ENCODE peak calls at places on chromosome 9, in four cellular contexts. V is GM12878, I is K562, F is IMR-90. G is an unnamed sample.

GRCh38 chr9:36934478-36935065 is 99.5 kb downstream of the PAX5 start:
- DNase-seq in V (no peak), I (no peak), F (no peak), G (no peak)

GRCh38 chr9:91589101-91589553 is 165.5 kb upstream of the NFIL3 start:
- DNase-seq in V (peak), I (no peak), F (peak), G (no peak)

GRCh38 chr9:131402073-131402472 is 8.2 kb downstream of the PRRC2B start:
- DNase-seq in V (no peak), I (no peak), F (peak), G (no peak)

GRCh38 chr9:90642570-90643539 is at the start of gene DIRAS2:
- DNase-seq in V (no peak), I (no peak), F (peak), G (peak)

GRCh38 chr9:111937781-111938426 is 41.3 kb downstream of the UGCG start:
- DNase-seq in V (peak), I (no peak), F (peak), G (peak)

GRCh38 chr9:98792096-98792490 is 4.3 kb downstream of the ANKS6 start:
- DNase-seq in V (no peak), I (no peak), F (no peak), G (no peak)

GRCh38 chr9:113155911-113156559 is 5.2 kb downstream of the SLC31A2 start:
- DNase-seq in V (no peak), I (no peak), F (no peak), G (no peak)

GRCh38 chr9:81829201-81829882 is 98.9 kb upstream of the SPATA31D4 start:
- DNase-seq in V (no peak), I (no peak), F (peak), G (no peak)

GRCh38 chr9:113636165-113636564 is 172.6 kb downstream of the RGS3 start:
- DNase-seq in V (no peak), I (no peak), F (peak), G (no peak)

GRCh38 chr9:98168952-98169488 is 23.4 kb downstream of the CORO2A start:
- DNase-seq in V (peak), I (peak), F (peak), G (no peak)

GRCh38 chr9:110328763-110329162 is 8.9 kb downstream of the TXNDC8 start:
- DNase-seq in V (no peak), I (no peak), F (no peak), G (no peak)

GRCh38 chr9:35195683-35196082 is 33.9 kb downstream of the UNC13B start:
- DNase-seq in V (no peak), I (peak), F (peak), G (no peak)

GRCh38 chr9:109109962-109110325 is 9.8 kb downstream of the TMEM245 start:
- DNase-seq in V (no peak), I (no peak), F (no peak), G (peak)

GRCh38 chr9:94912700-94913249 is 186.3 kb downstream of the AOPEP start:
- DNase-seq in V (no peak), I (no peak), F (peak), G (no peak)

GRCh38 chr9:114370251-114370984 is 17.4 kb downstream of the AKNA start:
- DNase-seq in V (no peak), I (no peak), F (no peak), G (no peak)

GRCh38 chr9:122028089-122028488 is 65.0 kb downstream of the TTLL11 start:
- DNase-seq in V (no peak), I (no peak), F (no peak), G (no peak)

GRCh38 chr9:72583370-72583769 is 62.0 kb downstream of the TMC1 start:
- DNase-seq in V (no peak), I (no peak), F (no peak), G (peak)

DNA sequence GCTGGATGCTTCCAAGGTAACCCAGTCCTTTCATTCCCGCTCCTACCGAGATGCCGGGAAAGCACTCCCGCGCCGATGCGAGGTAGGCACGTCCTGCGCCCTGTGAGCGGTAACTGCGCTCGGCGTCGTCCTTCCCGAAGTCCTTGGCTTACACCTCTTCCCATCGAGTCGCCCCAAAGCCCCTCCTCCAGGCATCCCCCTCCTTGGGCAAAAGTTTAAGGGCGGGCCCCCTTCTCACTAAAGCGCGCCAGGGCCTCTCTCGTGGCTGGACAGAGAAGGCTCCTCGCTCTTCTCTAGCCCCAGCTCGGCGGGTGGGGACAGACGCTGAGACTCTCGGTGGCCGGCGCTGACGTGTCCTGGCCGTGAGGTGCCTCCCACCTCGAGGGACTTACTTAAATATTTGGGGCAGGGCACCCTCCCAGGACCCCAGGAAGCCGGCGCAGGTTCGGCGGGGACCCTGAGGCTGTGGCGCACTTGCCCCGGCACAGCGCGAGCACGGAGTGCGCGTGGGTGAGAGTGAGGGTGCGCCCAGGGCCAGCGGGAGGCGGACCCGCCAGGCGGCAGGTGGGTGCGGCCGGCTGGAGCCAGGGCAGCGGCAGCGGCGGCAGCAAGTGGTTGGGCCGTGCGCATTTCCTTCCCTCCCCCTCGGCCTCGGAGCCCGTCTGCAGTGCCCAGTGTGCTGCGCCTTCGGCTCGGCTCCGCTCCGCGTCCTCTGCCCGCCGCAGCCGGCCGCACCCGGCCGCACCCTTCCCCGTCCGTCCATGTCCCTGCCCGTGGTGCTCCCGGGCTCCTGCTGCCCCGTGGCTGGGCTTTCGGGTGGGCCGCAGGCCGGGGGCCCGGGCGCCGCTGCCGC is at the start of gene ENTREP1:
- DNase-seq in V (no peak), I (no peak), F (no peak), G (peak)
- TF ChIP-seq FOS in V (no peak), I (no peak), F (no peak), G (no peak)

GRCh38 chr9:137226338-137227056 is 805 bp upstream of the RNF224 start:
- DNase-seq in V (no peak), I (no peak), F (no peak), G (no peak)
- TF ChIP-seq POLR2A in V (peak), I (no peak), F (no peak), G (no peak)

DNA sequence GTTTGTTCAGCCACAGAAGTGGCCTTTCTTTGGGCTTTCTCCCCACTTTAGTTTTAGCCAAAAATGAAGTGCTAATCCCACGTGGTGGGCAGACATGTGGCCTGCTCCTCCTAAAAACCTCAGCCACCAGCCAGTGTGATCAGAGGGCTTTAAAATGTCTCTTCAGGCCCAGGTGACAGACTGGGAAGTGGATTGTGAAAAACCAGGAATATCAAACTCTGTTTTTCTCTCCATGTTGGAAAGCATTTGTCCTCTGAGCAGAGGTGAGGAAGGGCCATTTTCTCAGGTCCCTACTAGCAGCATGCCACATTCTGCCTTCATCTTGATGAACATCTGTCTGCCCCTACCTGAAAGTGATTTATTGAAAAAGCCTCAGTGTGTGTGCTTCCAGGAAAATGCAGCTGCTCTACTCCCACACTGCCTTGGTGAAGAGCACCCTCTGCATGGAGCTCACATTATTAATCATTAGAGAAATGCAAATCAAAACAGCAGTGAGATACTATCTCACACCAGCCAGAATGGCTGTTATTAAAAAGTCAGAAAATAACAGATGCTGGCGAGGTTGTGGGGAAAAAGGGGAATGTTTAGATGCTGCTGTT is 181.2 kb upstream of the DMAC1 start:
- DNase-seq in V (no peak), I (no peak), F (no peak), G (no peak)
- TF ChIP-seq FOS in V (no peak), I (no peak), F (no peak), G (no peak)

GRCh38 chr9:127599550-127599891 is 12.6 kb upstream of the STXBP1 start:
- DNase-seq in V (no peak), I (no peak), F (no peak), G (no peak)
- TF ChIP-seq POLR2A in V (no peak), I (no peak), F (no peak), G (no peak)

DNA sequence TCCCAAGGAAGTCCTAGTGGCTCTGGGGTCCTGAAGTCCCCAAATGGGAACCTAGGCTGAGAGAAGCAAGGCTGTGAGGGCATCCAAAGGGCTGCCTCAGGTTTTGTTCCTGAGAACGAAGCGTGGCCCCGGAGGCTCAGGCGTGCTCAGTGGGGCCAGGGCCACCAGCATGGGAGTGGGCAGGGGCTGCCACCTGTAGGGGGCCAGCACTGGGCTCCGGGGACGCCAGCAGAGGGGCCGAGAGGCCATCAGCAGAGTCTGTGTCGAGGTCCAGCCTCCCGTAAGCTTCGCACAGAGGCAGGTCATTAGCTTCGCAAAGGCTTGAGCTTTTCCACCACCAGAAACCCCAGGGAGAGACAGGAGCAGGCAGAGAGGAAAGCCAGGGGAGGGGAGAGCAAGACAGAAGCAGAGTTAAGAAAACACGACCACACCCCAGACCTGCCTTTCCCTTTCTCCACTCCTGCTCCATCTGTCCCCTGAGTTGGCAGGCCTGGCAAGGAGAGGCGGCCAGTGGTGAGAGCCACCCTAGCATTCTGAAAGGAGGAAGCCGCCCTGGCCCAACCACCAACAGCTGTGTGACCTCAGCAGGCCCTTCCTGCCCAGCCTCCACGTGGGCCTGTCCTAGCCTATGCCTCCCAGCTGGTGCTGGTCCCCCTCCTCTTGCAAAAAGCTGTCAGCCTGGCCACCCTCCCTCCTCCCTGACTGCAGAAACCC is 5.5 kb upstream of the SURF6 start:
- DNase-seq in V (no peak), I (no peak), F (no peak), G (no peak)
- TF ChIP-seq FOS in V (no peak), I (no peak), F (no peak), G (no peak)

DNA sequence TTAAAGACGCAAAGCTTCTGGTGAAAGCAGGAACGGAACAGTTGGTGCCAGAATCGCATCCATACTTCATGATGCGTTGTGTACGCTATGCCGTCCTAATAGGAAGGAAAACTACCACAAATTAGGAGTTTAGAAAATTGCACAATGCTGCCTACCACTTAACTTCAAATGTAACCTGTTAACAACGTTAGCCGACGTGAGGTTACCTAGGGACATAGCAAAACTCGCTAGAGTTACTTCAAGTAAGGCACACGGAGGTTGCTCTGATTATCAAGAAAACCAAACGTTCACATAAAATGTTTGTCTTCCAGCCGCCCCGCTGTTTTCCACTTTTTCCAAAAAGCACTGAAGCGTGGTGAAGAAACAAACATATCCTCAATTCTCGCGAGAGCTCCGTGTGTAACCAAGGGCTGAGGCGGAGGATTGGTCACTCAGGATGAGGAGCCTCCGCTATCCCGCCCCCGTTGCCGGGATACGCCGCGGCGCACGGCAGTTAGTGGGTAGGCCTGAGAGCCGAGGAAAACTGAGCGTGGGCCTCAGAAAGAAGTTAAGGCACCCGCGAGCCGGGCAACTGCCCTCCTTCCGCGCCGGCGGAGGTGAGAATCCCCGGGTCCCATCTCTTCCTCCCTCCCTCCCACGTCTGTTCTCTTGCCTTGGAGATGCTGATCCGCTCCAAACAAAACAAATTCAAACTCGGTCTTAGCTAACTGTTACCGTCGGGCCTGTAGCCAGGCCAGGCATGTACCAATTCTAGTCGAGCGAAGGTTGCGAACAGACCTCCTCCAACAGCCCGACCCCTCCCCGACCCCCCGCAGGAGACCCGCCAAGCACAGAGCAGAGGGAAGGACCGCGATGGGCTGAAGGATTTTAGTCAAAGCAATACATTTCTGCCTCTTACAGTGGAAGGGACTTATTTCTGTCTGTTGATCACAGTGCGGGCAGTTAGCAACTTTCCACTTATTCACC is at the start of gene IFT74:
- DNase-seq in V (peak), I (peak), F (peak), G (peak)
- TF ChIP-seq POLR2A in V (peak), I (peak), F (peak), G (peak)

DNA sequence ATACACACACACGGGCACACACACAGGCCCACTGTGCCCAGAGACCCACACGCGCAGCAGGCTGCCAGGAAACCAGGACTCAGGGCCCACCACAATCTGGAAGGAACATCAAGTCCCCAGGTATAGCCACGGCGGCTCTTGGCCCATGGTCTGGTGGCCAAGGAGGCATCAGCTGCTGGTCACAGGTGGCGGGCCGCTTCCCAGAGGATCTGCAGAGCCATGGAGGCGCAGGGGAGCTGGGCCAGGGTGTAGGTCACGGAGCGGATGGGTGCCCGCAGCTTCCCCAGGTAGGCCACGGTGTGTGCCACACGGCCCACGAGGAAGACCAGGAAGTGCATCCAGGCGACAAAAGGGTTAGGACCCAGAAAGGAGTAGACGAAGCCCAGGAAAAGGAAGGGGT is 13.4 kb downstream of the PTGES start:
- DNase-seq in V (no peak), I (no peak), F (no peak), G (no peak)
- TF ChIP-seq FOS in V (no peak), I (no peak), F (no peak), G (no peak)

GRCh38 chr9:130020618-130021017 is 22.4 kb downstream of the FNBP1 start:
- DNase-seq in V (no peak), I (no peak), F (no peak), G (no peak)
- TF ChIP-seq POLR2A in V (no peak), I (no peak), F (no peak), G (no peak)

DNA sequence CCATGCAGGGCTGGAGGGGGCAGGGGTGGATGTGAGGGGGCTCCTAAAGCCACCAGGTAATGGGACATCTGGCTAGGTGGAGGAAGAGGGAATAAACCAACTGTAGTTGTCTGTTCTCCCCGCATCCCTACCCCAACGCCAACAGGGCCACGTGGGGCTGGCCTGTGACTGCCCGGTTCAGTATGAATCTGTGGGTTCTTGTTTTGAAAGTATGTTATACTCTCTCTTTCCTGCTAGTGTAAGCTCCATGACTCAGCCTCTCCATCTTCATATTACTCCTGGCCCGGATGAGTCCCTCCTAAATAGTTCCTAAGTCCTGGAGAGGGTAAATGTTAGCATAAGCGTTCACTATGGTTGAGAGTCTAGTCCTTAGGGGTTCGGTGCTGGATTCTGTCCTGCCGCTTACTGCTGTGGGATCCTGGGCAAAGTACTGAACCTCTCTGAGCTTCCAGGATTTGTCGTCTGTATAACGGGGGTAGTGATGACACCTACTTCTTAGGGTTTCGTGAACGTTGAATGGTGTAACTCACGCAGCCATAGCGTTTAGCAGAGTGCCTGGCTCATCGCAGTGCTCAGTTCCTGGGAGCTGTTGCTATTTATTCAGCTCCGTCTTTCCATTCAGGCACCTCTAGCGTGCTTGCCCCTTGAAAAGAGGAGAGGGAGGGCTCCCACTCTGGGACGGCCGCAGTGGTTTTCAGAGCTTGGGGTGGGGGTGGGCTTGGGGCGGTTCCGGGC is 28.8 kb downstream of the LHX2 start:
- DNase-seq in V (no peak), I (no peak), F (peak), G (no peak)
- TF ChIP-seq FOS in V (no peak), I (no peak), F (no peak), G (no peak)